ENCODE peak calls at places on chromosomes 2 and 18, in seven cellular contexts. A is kidney, V is heart right ventricle, P is Panc1, N is lower lobe of right lung, D is upper lobe of right lung, B is AG04449. Z is an unnamed sample.

GRCh38 chr2:21890041-21890440 is 766.3 kb downstream of the TDRD15 start:
- DNase-seq in A (no peak), V (no peak), P (no peak), N (no peak), D (no peak), B (no peak), Z (no peak)

GRCh38 chr2:178480227-178481181 is at the start of gene PLEKHA3:
- DNase-seq in A (peak; percentile 99), V (peak; percentile 98), P (no peak), N (peak; percentile 98), D (peak; percentile 98), B (peak; percentile 71), Z (peak; percentile 50)

GRCh38 chr18:76412818-76413565 is 82.0 kb downstream of the ZNF516 start:
- DNase-seq in A (no peak), V (no peak), P (no peak), N (no peak), D (no peak), B (no peak), Z (no peak)

GRCh38 chr18:23283933-23284430 is 148.7 kb downstream of the CABLES1 start:
- DNase-seq in A (no peak), V (no peak), P (peak; percentile 78), N (no peak), D (no peak), B (no peak), Z (peak; percentile 83)

GRCh38 chr2:204763974-204764703 is 218.9 kb downstream of the PARD3B start:
- DNase-seq in A (no peak), V (no peak), P (no peak), N (no peak), D (no peak), B (no peak), Z (no peak)

GRCh38 chr2:181823405-181823804 is 68.1 kb upstream of the ITPRID2 start:
- DNase-seq in A (no peak), V (no peak), P (no peak), N (no peak), D (no peak), B (no peak), Z (no peak)

GRCh38 chr18:23337599-23338444 is 115.3 kb upstream of the RIOK3 start:
- DNase-seq in A (no peak), V (no peak), P (no peak), N (no peak), D (no peak), B (no peak), Z (no peak)

GRCh38 chr18:13423352-13423751 is 204.8 kb downstream of the LDLRAD4 start:
- DNase-seq in A (no peak), V (no peak), P (no peak), N (no peak), D (no peak), B (no peak), Z (no peak)

DNA sequence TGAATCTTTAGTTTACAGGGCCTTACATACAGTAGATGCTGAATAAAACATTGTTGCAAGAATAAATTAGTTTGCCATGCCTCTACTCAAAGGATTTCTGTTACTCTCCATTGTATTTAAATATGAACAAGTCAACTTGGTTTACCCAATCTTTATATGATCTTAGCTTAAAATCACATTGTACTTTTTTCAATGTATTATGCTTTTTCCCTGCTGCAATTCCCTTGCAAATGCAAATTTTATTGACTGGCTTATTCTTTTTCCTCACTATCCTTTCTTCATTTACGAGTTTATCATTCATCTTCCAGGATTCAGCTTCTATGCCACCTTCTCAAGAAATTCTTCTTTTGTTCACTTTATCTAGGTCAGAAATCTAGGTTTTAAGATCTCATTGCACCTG is 571.4 kb upstream of the ZNF804A start:
- DNase-seq in A (no peak), V (no peak), P (no peak), N (no peak), D (no peak), B (no peak), Z (no peak)
- TF ChIP-seq CTCF in A (no peak), V (no peak), P (no peak), N (no peak), D (no peak), B (no peak), Z (no peak)

GRCh38 chr18:74541703-74542555 is 7.6 kb downstream of the CNDP1 start:
- DNase-seq in A (peak; percentile 84), V (no peak), P (no peak), N (no peak), D (no peak), B (no peak), Z (no peak)
- H3K4me3 ChIP-seq in A (peak overlapping the region; percentile 12), V (no peak overlapping the region), P (no peak overlapping the region), N (no peak overlapping the region), D (no peak overlapping the region), B (no peak overlapping the region), Z (no peak overlapping the region)

DNA sequence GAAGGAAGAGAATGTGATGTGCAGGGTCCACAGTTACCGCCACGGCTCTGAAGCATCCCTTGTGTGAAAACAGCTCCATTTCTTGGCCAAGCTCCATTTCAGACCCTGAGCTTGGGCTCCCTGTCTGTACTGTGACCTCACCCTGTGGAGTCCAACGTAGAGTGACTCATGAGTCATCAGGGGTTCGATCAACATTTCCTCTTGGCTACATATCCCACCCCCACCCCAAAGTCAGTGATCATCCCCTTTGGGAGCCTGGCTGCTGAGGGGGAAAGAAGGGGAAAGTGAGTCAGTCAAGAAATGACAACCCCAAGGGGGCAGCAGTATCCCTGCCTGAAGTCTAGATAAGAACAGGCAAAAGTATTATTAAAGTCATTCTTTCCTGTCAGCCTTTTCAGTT is 62.2 kb downstream of the PAPOLG start:
- DNase-seq in A (no peak), V (no peak), P (no peak), N (no peak), D (no peak), B (no peak), Z (no peak)
- TF ChIP-seq CTCF in A (no peak), V (no peak), P (no peak), N (peak; percentile 14), D (peak; percentile 23), B (no peak), Z (peak; percentile 51)

GRCh38 chr18:42360716-42361115 is 405.7 kb downstream of the PIK3C3 start:
- DNase-seq in A (no peak), V (no peak), P (no peak), N (no peak), D (no peak), B (no peak), Z (no peak)
- H3K4me3 ChIP-seq in A (no peak overlapping the region), V (no peak overlapping the region), P (no peak overlapping the region), N (no peak overlapping the region), D (no peak overlapping the region), B (no peak overlapping the region), Z (no peak overlapping the region)

GRCh38 chr2:678964-679363 is 1.8 kb upstream of the TMEM18 start:
- DNase-seq in A (no peak), V (no peak), P (no peak), N (no peak), D (no peak), B (no peak), Z (no peak)

GRCh38 chr2:675460-675859 is 1.7 kb downstream of the TMEM18 start:
- DNase-seq in A (no peak), V (no peak), P (no peak), N (no peak), D (no peak), B (no peak), Z (no peak)

GRCh38 chr2:675982-676646 is 1.1 kb downstream of the TMEM18 start:
- DNase-seq in A (peak; percentile 86), V (no peak), P (peak; percentile 84), N (no peak), D (peak; percentile 68), B (peak; percentile 60), Z (peak; percentile 77)

GRCh38 chr2:676647-677055 is 555 bp downstream of the TMEM18 start:
- DNase-seq in A (peak; percentile 100), V (peak; percentile 100), P (peak; percentile 84), N (peak; percentile 100), D (peak; percentile 100), B (peak; percentile 85), Z (peak; percentile 53)

GRCh38 chr2:677056-677949 is at the start of gene TMEM18:
- DNase-seq in A (no peak), V (no peak), P (peak; percentile 94), N (peak; percentile 89), D (no peak), B (peak; percentile 97), Z (peak; percentile 94)
- TF ChIP-seq CTCF in A (peak; percentile 25), V (peak; percentile 53), P (peak; percentile 25), N (peak; percentile 41), D (peak; percentile 29), B (peak; percentile 21), Z (peak; percentile 32)

GRCh38 chr2:42050350-42051167 is 2.7 kb downstream of the PKDCC start:
- DNase-seq in A (peak; percentile 22), V (no peak), P (no peak), N (no peak), D (no peak), B (no peak), Z (no peak)

GRCh38 chr2:42053482-42053790 is 5.6 kb downstream of the PKDCC start:
- DNase-seq in A (no peak), V (no peak), P (no peak), N (no peak), D (no peak), B (no peak), Z (no peak)

GRCh38 chr2:42052702-42053481 is 5.1 kb downstream of the PKDCC start:
- DNase-seq in A (peak; percentile 93), V (peak; percentile 33), P (no peak), N (no peak), D (no peak), B (no peak), Z (no peak)

GRCh38 chr2:42049411-42050349 is 1.9 kb downstream of the PKDCC start:
- DNase-seq in A (peak; percentile 76), V (no peak), P (no peak), N (no peak), D (no peak), B (no peak), Z (no peak)

GRCh38 chr2:42051168-42052125 is 3.6 kb downstream of the PKDCC start:
- DNase-seq in A (peak; percentile 57), V (no peak), P (no peak), N (no peak), D (no peak), B (no peak), Z (no peak)
- H3K4me3 ChIP-seq in A (no peak overlapping the region), V (peak overlapping the region; percentile 82), P (no peak overlapping the region), N (peak overlapping the region; percentile 65), D (peak overlapping the region; percentile 63), B (peak overlapping the region; percentile 18), Z (no peak overlapping the region)

DNA sequence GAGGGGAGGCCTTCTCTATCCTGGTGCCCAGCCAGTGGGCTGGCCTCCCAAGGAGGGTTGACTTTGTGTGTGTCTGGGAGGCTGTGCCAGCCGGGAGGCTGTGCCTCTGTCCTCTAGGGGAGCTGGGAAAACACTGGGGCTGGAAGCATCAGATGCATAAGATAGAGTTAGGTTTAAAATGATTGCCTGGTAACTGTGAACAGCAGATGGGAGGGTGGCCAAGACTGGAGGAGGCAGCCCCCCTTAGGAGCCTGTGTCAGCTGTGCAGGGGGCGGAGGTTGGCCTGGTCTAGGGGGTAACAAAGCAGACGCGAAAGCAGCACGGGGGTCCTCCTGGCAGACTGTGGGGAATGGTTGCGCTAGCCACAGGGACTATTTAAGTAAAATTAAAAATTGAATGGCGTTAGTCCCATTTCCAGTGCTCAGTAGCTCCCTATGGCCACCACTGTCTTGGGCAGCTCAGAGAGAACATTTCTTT is 1.3 kb downstream of the ING5 start:
- DNase-seq in A (no peak), V (no peak), P (no peak), N (no peak), D (no peak), B (no peak), Z (no peak)
- TF ChIP-seq CTCF in A (no peak), V (no peak), P (no peak), N (no peak), D (no peak), B (no peak), Z (no peak)

GRCh38 chr2:20651731-20652099 is 817 bp upstream of the HS1BP3 start:
- DNase-seq in A (no peak), V (no peak), P (no peak), N (peak; percentile 18), D (no peak), B (no peak), Z (no peak)
- H3K4me3 ChIP-seq in A (no peak overlapping the region), V (peak overlapping the region; percentile 75), P (peak overlapping the region; percentile 87), N (peak overlapping the region; percentile 96), D (peak overlapping the region; percentile 100), B (peak overlapping the region; percentile 91), Z (peak overlapping the region; percentile 95)